ENCODE peak calls at places on chromosomes 5 and 9, in six cellular contexts. One of them, this sample, is unnamed. For H3K27me3, the result is how much of the 10 kb centered on the place peaks cover.

GRCh38 chr9:131407717-131408195 is 13.9 kb downstream of the PRRC2B start:
- DNase-seq in H1: no peak
- DNase-seq in HCT116: no peak
- DNase-seq in K562: peak
- DNase-seq in HepG2: peak
- DNase-seq in GM12878: no peak
- DNase-seq in this sample: peak

GRCh38 chr5:171122372-171122771 is 186.7 kb upstream of the TLX3 start:
- DNase-seq in K562: no peak
- DNase-seq in HCT116: no peak
- DNase-seq in HepG2: no peak
- DNase-seq in GM12878: no peak
- DNase-seq in H1: no peak
- DNase-seq in this sample: no peak

GRCh38 chr5:159304961-159305595 is 25.2 kb downstream of the IL12B start:
- DNase-seq in GM12878: no peak
- DNase-seq in HepG2: no peak
- DNase-seq in K562: no peak
- DNase-seq in H1: no peak
- DNase-seq in HCT116: no peak
- DNase-seq in this sample: no peak

GRCh38 chr5:67013719-67014118 is 182.9 kb downstream of the CD180 start:
- DNase-seq in H1: no peak
- DNase-seq in K562: no peak
- DNase-seq in HepG2: no peak
- DNase-seq in HCT116: no peak
- DNase-seq in GM12878: no peak
- DNase-seq in this sample: no peak

GRCh38 chr9:9904021-9904420 is 708.8 kb downstream of the PTPRD start:
- DNase-seq in H1: no peak
- DNase-seq in HepG2: no peak
- DNase-seq in GM12878: no peak
- DNase-seq in HCT116: no peak
- DNase-seq in K562: no peak
- DNase-seq in this sample: no peak

GRCh38 chr9:101543098-101543735 is 9.6 kb downstream of the RNF20 start:
- DNase-seq in H1: no peak
- DNase-seq in HepG2: no peak
- DNase-seq in GM12878: no peak
- DNase-seq in HCT116: no peak
- DNase-seq in K562: no peak
- DNase-seq in this sample: no peak

GRCh38 chr5:169801324-169801777 is 164.3 kb downstream of the DOCK2 start:
- DNase-seq in GM12878: no peak
- DNase-seq in HepG2: no peak
- DNase-seq in HCT116: no peak
- DNase-seq in H1: no peak
- DNase-seq in K562: no peak
- DNase-seq in this sample: no peak

GRCh38 chr9:69546265-69546664 is 125.9 kb downstream of the APBA1 start:
- DNase-seq in GM12878: no peak
- DNase-seq in HCT116: peak
- DNase-seq in HepG2: peak
- DNase-seq in H1: no peak
- DNase-seq in K562: no peak
- DNase-seq in this sample: peak

GRCh38 chr9:2132484-2133082 is 117.4 kb downstream of the SMARCA2 start:
- DNase-seq in HepG2: no peak
- DNase-seq in HCT116: peak
- DNase-seq in H1: no peak
- DNase-seq in K562: peak
- DNase-seq in GM12878: no peak
- DNase-seq in this sample: peak

GRCh38 chr5:50440651-50441478 is at the start of gene EMB:
- DNase-seq in GM12878: no peak
- DNase-seq in H1: peak
- DNase-seq in K562: no peak
- DNase-seq in HepG2: no peak
- DNase-seq in HCT116: peak
- DNase-seq in this sample: peak

GRCh38 chr5:52150501-52150900 is 637.2 kb upstream of the ITGA1 start:
- DNase-seq in HCT116: no peak
- DNase-seq in GM12878: no peak
- DNase-seq in K562: no peak
- DNase-seq in H1: no peak
- DNase-seq in HepG2: peak
- DNase-seq in this sample: no peak

GRCh38 chr5:97844797-97845196 is 661.8 kb upstream of the RIOK2 start:
- DNase-seq in GM12878: no peak
- DNase-seq in H1: peak
- DNase-seq in HCT116: no peak
- DNase-seq in HepG2: no peak
- DNase-seq in K562: no peak
- DNase-seq in this sample: no peak

GRCh38 chr5:147504001-147504400 is 5.9 kb downstream of the DPYSL3 start:
- DNase-seq in HCT116: no peak
- DNase-seq in H1: no peak
- DNase-seq in K562: no peak
- DNase-seq in GM12878: no peak
- DNase-seq in HepG2: no peak
- DNase-seq in this sample: no peak

GRCh38 chr9:68983008-68983411 is 30.9 kb downstream of the PRKACG start:
- DNase-seq in H1: no peak
- DNase-seq in GM12878: peak
- DNase-seq in K562: peak
- DNase-seq in HCT116: no peak
- DNase-seq in HepG2: no peak
- DNase-seq in this sample: no peak

GRCh38 chr5:124235031-124235562 is 511.3 kb downstream of the ZNF608 start:
- DNase-seq in HCT116: no peak
- DNase-seq in H1: no peak
- DNase-seq in GM12878: no peak
- DNase-seq in HepG2: no peak
- DNase-seq in K562: no peak
- DNase-seq in this sample: no peak

GRCh38 chr5:39360483-39361071 is 3.7 kb downstream of the C9 start:
- DNase-seq in K562: no peak
- DNase-seq in HCT116: no peak
- DNase-seq in HepG2: no peak
- DNase-seq in H1: no peak
- DNase-seq in GM12878: no peak
- DNase-seq in this sample: no peak

GRCh38 chr5:139454568-139455290 is 7.8 kb downstream of the ECSCR start:
- DNase-seq in GM12878: no peak
- DNase-seq in H1: no peak
- DNase-seq in K562: no peak
- DNase-seq in HCT116: no peak
- DNase-seq in HepG2: no peak
- DNase-seq in this sample: no peak

GRCh38 chr9:382383-382782 is 167.7 kb downstream of the DOCK8 start:
- DNase-seq in K562: no peak
- DNase-seq in H1: no peak
- DNase-seq in HepG2: no peak
- DNase-seq in HCT116: no peak
- DNase-seq in GM12878: no peak
- DNase-seq in this sample: no peak

GRCh38 chr9:93126825-93127368 is 7.2 kb downstream of the NINJ1 start:
- DNase-seq in GM12878: no peak
- DNase-seq in H1: no peak
- DNase-seq in HepG2: peak
- DNase-seq in K562: no peak
- DNase-seq in HCT116: no peak
- DNase-seq in this sample: no peak

GRCh38 chr9:114272739-114273431 is 50.0 kb upstream of the ORM1 start:
- DNase-seq in GM12878: no peak
- DNase-seq in H1: no peak
- DNase-seq in HepG2: no peak
- DNase-seq in K562: no peak
- DNase-seq in HCT116: no peak
- DNase-seq in this sample: no peak

GRCh38 chr9:6272229-6272597 is 56.0 kb upstream of the TPD52L3 start:
- DNase-seq in K562: no peak
- DNase-seq in HepG2: peak
- DNase-seq in HCT116: no peak
- DNase-seq in GM12878: no peak
- DNase-seq in H1: no peak
- DNase-seq in this sample: no peak

GRCh38 chr5:37355161-37355560 is 15.7 kb downstream of the NUP155 start:
- DNase-seq in GM12878: no peak
- DNase-seq in HCT116: no peak
- DNase-seq in H1: no peak
- DNase-seq in K562: no peak
- DNase-seq in HepG2: no peak
- DNase-seq in this sample: no peak

GRCh38 chr5:115961413-115962238 is 649 bp upstream of the LVRN start:
- DNase-seq in H1: no peak
- DNase-seq in K562: no peak
- DNase-seq in HepG2: no peak
- DNase-seq in GM12878: no peak
- DNase-seq in HCT116: no peak
- DNase-seq in this sample: no peak

GRCh38 chr5:103120607-103121200 is 603 bp downstream of the PPIP5K2 start:
- DNase-seq in HepG2: peak
- DNase-seq in K562: peak
- DNase-seq in GM12878: no peak
- DNase-seq in HCT116: no peak
- DNase-seq in H1: no peak
- DNase-seq in this sample: no peak

GRCh38 chr9:106479679-106480078 is 383.3 kb upstream of the ZNF462 start:
- DNase-seq in GM12878: no peak
- DNase-seq in K562: no peak
- DNase-seq in H1: no peak
- DNase-seq in HCT116: no peak
- DNase-seq in HepG2: no peak
- DNase-seq in this sample: no peak

GRCh38 chr5:86542532-86542931 is 75.2 kb upstream of the COX7C start:
- DNase-seq in HepG2: no peak
- DNase-seq in GM12878: no peak
- DNase-seq in HCT116: no peak
- DNase-seq in H1: no peak
- DNase-seq in K562: no peak
- DNase-seq in this sample: no peak

GRCh38 chr5:163306421-163306820 is 131.0 kb upstream of the CCNG1 start:
- DNase-seq in K562: peak
- DNase-seq in GM12878: no peak
- DNase-seq in HCT116: peak
- DNase-seq in H1: no peak
- DNase-seq in HepG2: peak
- DNase-seq in this sample: no peak

GRCh38 chr5:14663734-14664269 is 716 bp upstream of the OTULIN start:
- DNase-seq in GM12878: no peak
- DNase-seq in HCT116: no peak
- DNase-seq in H1: no peak
- DNase-seq in HepG2: no peak
- DNase-seq in K562: no peak
- DNase-seq in this sample: no peak

GRCh38 chr5:131256507-131256823 is 7.4 kb upstream of the CDC42SE2 start:
- DNase-seq in HepG2: no peak
- DNase-seq in HCT116: no peak
- DNase-seq in H1: no peak
- DNase-seq in K562: no peak
- DNase-seq in GM12878: no peak
- DNase-seq in this sample: no peak

GRCh38 chr9:131020388-131020787 is 11.4 kb downstream of the LAMC3 start:
- DNase-seq in GM12878: no peak
- DNase-seq in HepG2: no peak
- DNase-seq in H1: no peak
- DNase-seq in HCT116: no peak
- DNase-seq in K562: peak
- DNase-seq in this sample: no peak

GRCh38 chr9:87884578-87885459 is 2.1 kb downstream of the SPATA31E1 start:
- DNase-seq in HCT116: no peak
- DNase-seq in H1: no peak
- DNase-seq in GM12878: no peak
- DNase-seq in K562: no peak
- DNase-seq in HepG2: no peak
- DNase-seq in this sample: no peak

DNA sequence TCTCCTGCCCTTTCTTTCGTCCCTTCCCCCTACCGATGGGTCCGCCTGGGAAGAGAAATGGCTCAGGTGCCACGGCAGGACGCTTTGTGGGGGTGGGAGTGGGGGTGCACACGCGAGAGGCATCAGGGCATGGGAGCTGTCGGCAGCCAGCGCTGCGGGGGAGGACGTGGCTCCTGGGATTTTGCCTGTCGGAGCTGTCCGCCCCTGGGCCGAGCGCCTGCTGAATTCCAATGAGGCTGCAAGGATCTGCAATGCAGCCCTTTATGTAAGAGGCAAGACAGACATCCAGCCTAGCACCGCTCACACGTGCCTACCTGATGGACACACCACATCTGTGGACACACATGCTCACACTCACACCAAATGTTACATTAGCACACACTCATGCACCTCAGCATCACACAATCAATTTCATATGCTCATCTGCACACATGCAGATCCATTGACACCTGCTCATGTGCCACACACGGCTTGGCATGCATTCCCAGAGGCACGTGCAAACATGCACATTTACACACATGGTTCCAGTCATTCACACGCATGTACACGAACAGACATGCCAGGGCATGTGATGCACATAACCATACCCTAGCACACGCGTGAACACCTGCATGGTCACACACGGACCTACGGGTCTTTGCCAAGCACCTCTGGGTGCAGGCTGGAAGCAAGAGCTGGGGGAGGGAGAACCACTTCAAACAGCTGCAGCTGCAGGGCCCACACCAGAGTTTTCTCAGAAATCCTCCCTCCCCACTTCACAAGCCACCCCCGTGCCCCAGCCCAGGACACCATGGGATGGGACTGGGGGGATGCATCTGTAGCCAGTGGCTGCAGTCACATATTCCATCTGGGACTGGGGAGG is 1.4 kb downstream of the GRIN1 start:
- DNase-seq in GM12878: no peak
- DNase-seq in H1: no peak
- DNase-seq in HCT116: no peak
- DNase-seq in HepG2: no peak
- DNase-seq in K562: no peak
- DNase-seq in this sample: no peak
- H3K27me3 ChIP-seq in GM12878: under half
- H3K27me3 ChIP-seq in H1: half or more
- H3K27me3 ChIP-seq in HCT116: under half
- H3K27me3 ChIP-seq in HepG2: half or more
- H3K27me3 ChIP-seq in K562: under half
- H3K27me3 ChIP-seq in this sample: half or more

GRCh38 chr5:174505621-174506020 is 218.8 kb upstream of the MSX2 start:
- DNase-seq in GM12878: no peak
- DNase-seq in HepG2: no peak
- DNase-seq in HCT116: no peak
- DNase-seq in H1: no peak
- DNase-seq in K562: no peak
- DNase-seq in this sample: no peak
- TF ChIP-seq YY1 in GM12878: no peak
- TF ChIP-seq YY1 in HepG2: no peak
- TF ChIP-seq YY1 in HCT116: no peak
- TF ChIP-seq YY1 in H1: no peak
- TF ChIP-seq YY1 in K562: no peak
- TF ChIP-seq YY1 in this sample: no peak

GRCh38 chr5:143585970-143586369 is 182.5 kb upstream of the NR3C1 start:
- DNase-seq in GM12878: no peak
- DNase-seq in HCT116: no peak
- DNase-seq in HepG2: no peak
- DNase-seq in H1: no peak
- DNase-seq in K562: peak
- DNase-seq in this sample: no peak
- TF ChIP-seq ZNF274 in GM12878: no peak
- TF ChIP-seq ZNF274 in HCT116: no peak
- TF ChIP-seq ZNF274 in HepG2: no peak
- TF ChIP-seq ZNF274 in H1: no peak
- TF ChIP-seq ZNF274 in K562: no peak
- TF ChIP-seq ZNF274 in this sample: no peak

GRCh38 chr5:58582411-58583393 is at the start of gene RAB3C:
- DNase-seq in H1: peak
- DNase-seq in K562: peak
- DNase-seq in HepG2: peak
- DNase-seq in GM12878: peak
- DNase-seq in HCT116: peak
- DNase-seq in this sample: peak
- H3K27me3 ChIP-seq in H1: under half
- H3K27me3 ChIP-seq in K562: under half
- H3K27me3 ChIP-seq in HepG2: under half
- H3K27me3 ChIP-seq in GM12878: under half
- H3K27me3 ChIP-seq in HCT116: under half
- H3K27me3 ChIP-seq in this sample: under half